ENCODE peak calls at places on chromosomes 7 and 10, in ten cellular contexts. J is hepatocyte; L is GM12878; T is AG09309; Z is cardiac muscle cell; S is astrocyte of the cerebellum; A is AG08395; E is fibroblast of pulmonary artery; H is AG04450; G is activated T-cell treated with anti-CD3 and anti-CD28 coated beads, Interleukin-2, amount 50 U/mL, for 1 hour. X is an unnamed sample.

GRCh38 chr7:151716339-151716722 is 160.6 kb downstream of the PRKAG2 start:
- DNase-seq in T (no peak), G (no peak), J (peak; percentile 50), H (no peak), A (no peak), Z (no peak), L (no peak), E (no peak), S (no peak), X (no peak)

GRCh38 chr10:104417629-104418292 is 64.1 kb downstream of the CFAP58 start:
- DNase-seq in E (peak; percentile 13), H (no peak), S (no peak), A (no peak), L (no peak), T (no peak), Z (peak; percentile 63), G (no peak), J (no peak), X (no peak)

GRCh38 chr7:39527296-39527695 is 38.9 kb upstream of the YAE1 start:
- DNase-seq in G (no peak), L (no peak), S (no peak), J (no peak), E (peak; percentile 49), A (no peak), T (no peak), H (no peak), Z (peak; percentile 20), X (no peak)

GRCh38 chr10:29857843-29858242 is 201.5 kb downstream of the JCAD start:
- DNase-seq in S (no peak), A (no peak), E (no peak), L (no peak), H (no peak), J (no peak), T (no peak), G (no peak), Z (no peak), X (no peak)

GRCh38 chr10:121736315-121737002 is 138.2 kb upstream of the FGFR2 start:
- DNase-seq in G (no peak), E (peak; percentile 20), Z (peak; percentile 56), A (no peak), S (no peak), H (no peak), J (no peak), T (no peak), L (no peak), X (no peak)

GRCh38 chr7:50531401-50531906 is 33.8 kb downstream of the DDC start:
- DNase-seq in A (no peak), L (no peak), E (peak; percentile 8), J (peak; percentile 87), Z (no peak), H (no peak), S (no peak), G (no peak), T (no peak), X (no peak)

GRCh38 chr7:83469076-83469475 is 179.9 kb downstream of the SEMA3E start:
- DNase-seq in E (peak; percentile 18), T (peak; percentile 28), L (no peak), A (peak; percentile 45), S (peak; percentile 51), Z (no peak), H (no peak), J (no peak), G (no peak), X (peak; percentile 15)

GRCh38 chr7:27802977-27803376 is 63.0 kb downstream of the TAX1BP1 start:
- DNase-seq in E (peak; percentile 77), T (peak; percentile 27), H (no peak), L (no peak), A (no peak), J (no peak), S (no peak), G (no peak), Z (peak; percentile 77), X (no peak)

GRCh38 chr7:83677180-83677866 is 28.4 kb upstream of the SEMA3E start:
- DNase-seq in L (no peak), T (peak; percentile 25), E (peak; percentile 85), S (peak; percentile 89), J (peak; percentile 74), H (peak; percentile 77), G (no peak), Z (peak; percentile 83), A (peak; percentile 72), X (peak; percentile 37)

GRCh38 chr7:52609511-52609910 is 425.9 kb upstream of the POM121L12 start:
- DNase-seq in H (no peak), G (no peak), T (no peak), J (no peak), A (no peak), S (no peak), L (no peak), Z (no peak), E (no peak), X (no peak)

GRCh38 chr7:134290286-134290685 is 26.4 kb downstream of the SLC35B4 start:
- DNase-seq in S (no peak), H (no peak), L (no peak), J (peak; percentile 30), E (peak; percentile 33), A (peak; percentile 53), Z (peak; percentile 25), T (no peak), G (no peak), X (peak; percentile 10)

GRCh38 chr7:65832281-65832680 is 40.6 kb upstream of the VKORC1L1 start:
- DNase-seq in J (peak; percentile 43), E (peak; percentile 71), G (no peak), H (no peak), S (peak; percentile 44), A (peak; percentile 11), Z (peak; percentile 80), T (no peak), L (no peak), X (no peak)

GRCh38 chr10:51960494-51960895 is 261.1 kb upstream of the CSTF2T start:
- DNase-seq in G (no peak), S (peak; percentile 27), J (peak; percentile 76), H (peak; percentile 33), Z (peak; percentile 77), A (peak; percentile 72), E (peak; percentile 76), L (no peak), T (peak; percentile 69), X (peak; percentile 52)

GRCh38 chr10:48414160-48414559 is 107.7 kb downstream of the MAPK8 start:
- DNase-seq in A (no peak), Z (no peak), S (no peak), L (no peak), T (no peak), E (no peak), G (no peak), J (no peak), H (no peak), X (no peak)

GRCh38 chr7:100568936-100569844 is 4.5 kb downstream of the SAP25 start:
- DNase-seq in S (no peak), L (no peak), A (peak; percentile 26), T (no peak), Z (peak; percentile 61), H (no peak), G (peak; percentile 52), J (peak; percentile 80), E (peak; percentile 53), X (no peak)

GRCh38 chr7:151436446-151437162 is 3.3 kb downstream of the CRYGN start:
- DNase-seq in H (no peak), Z (peak; percentile 38), J (peak; percentile 38), S (no peak), G (no peak), E (no peak), T (no peak), L (no peak), A (no peak), X (no peak)

GRCh38 chr7:149072438-149072775 is 18.1 kb downstream of the ZNF786 start:
- DNase-seq in A (no peak), E (no peak), G (no peak), T (no peak), J (no peak), S (no peak), Z (no peak), H (no peak), L (no peak), X (no peak)

GRCh38 chr7:35831208-35831607 is 30.4 kb downstream of the SEPTIN7 start:
- DNase-seq in S (no peak), T (no peak), L (no peak), A (peak; percentile 28), Z (peak; percentile 36), E (peak; percentile 41), G (no peak), J (no peak), H (peak; percentile 2), X (peak; percentile 23)

GRCh38 chr7:108251700-108252099 is 121.5 kb upstream of the LAMB4 start:
- DNase-seq in G (no peak), E (peak; percentile 34), A (no peak), T (no peak), S (no peak), Z (no peak), J (no peak), L (no peak), H (no peak), X (no peak)

GRCh38 chr10:86668297-86669165 is at the start of gene LDB3:
- DNase-seq in J (peak; percentile 35), T (no peak), H (no peak), L (peak; percentile 25), S (no peak), A (no peak), G (no peak), Z (peak; percentile 40), E (peak; percentile 30), X (no peak)

GRCh38 chr7:28958235-28958945 is at the start of gene TRIL:
- DNase-seq in H (peak; percentile 33), G (no peak), A (peak; percentile 51), T (no peak), J (peak; percentile 79), Z (peak; percentile 93), S (peak; percentile 24), E (peak; percentile 81), L (no peak), X (no peak)

GRCh38 chr7:17369686-17370426 is 71.4 kb downstream of the AHR start:
- DNase-seq in L (no peak), G (no peak), T (peak; percentile 86), J (peak; percentile 74), Z (peak; percentile 98), H (peak; percentile 83), A (peak; percentile 81), S (peak; percentile 37), E (peak; percentile 99), X (peak; percentile 87)

GRCh38 chr10:126421745-126422144 is 33.5 kb upstream of the ADAM12 start:
- DNase-seq in J (peak; percentile 8), A (peak; percentile 91), G (no peak), L (no peak), H (peak; percentile 72), E (peak; percentile 97), T (peak; percentile 98), Z (peak; percentile 96), S (peak; percentile 97), X (peak; percentile 99)

GRCh38 chr10:128150045-128150493 is 23.8 kb upstream of the MKI67 start:
- DNase-seq in Z (peak; percentile 73), T (peak; percentile 4), S (no peak), H (peak; percentile 11), G (peak; percentile 83), A (peak; percentile 86), J (peak; percentile 91), E (peak; percentile 63), L (no peak), X (no peak)

GRCh38 chr7:125363873-125364272 is 434.2 kb upstream of the POT1 start:
- DNase-seq in E (peak; percentile 36), G (no peak), Z (peak; percentile 10), S (no peak), H (no peak), T (no peak), J (no peak), L (no peak), A (no peak), X (no peak)

GRCh38 chr7:155694846-155695245 is 50.4 kb downstream of the RBM33 start:
- DNase-seq in L (no peak), G (no peak), H (no peak), A (peak; percentile 6), S (peak; percentile 42), J (no peak), E (peak; percentile 31), Z (peak; percentile 19), T (no peak), X (no peak)

GRCh38 chr7:139827042-139827441 is 2.0 kb upstream of the TBXAS1 start:
- DNase-seq in T (no peak), L (no peak), S (no peak), E (no peak), H (no peak), Z (no peak), G (no peak), J (no peak), A (no peak), X (no peak)

GRCh38 chr10:1201010-1201807 is 145.0 kb downstream of the WDR37 start:
- DNase-seq in A (no peak), G (no peak), E (no peak), Z (no peak), J (no peak), H (no peak), S (no peak), T (no peak), L (no peak), X (no peak)